ENCODE peak calls at places on chromosome 3, in seven cellular contexts. F, V, K, T, O, P and W are unnamed samples.

GRCh38 chr3:4797201-4797600 is 182.0 kb upstream of the BHLHE40 start:
- DNase-seq in K (no peak), P (no peak), O (no peak), V (no peak), F (no peak), T (no peak), W (no peak)

GRCh38 chr3:151895881-151896661 is 22.6 kb downstream of the SUCNR1 start:
- DNase-seq in P (no peak), K (no peak), V (no peak), T (no peak), F (no peak), O (no peak), W (no peak)

GRCh38 chr3:56061227-56061626 is 407.0 kb downstream of the ERC2 start:
- DNase-seq in T (no peak), O (no peak), V (no peak), F (no peak), P (no peak), K (no peak), W (no peak)

GRCh38 chr3:135261916-135262315 is 466.9 kb downstream of the EPHB1 start:
- DNase-seq in K (no peak), F (no peak), P (no peak), O (no peak), V (no peak), T (no peak), W (no peak)

GRCh38 chr3:111541391-111541790 is 606 bp upstream of the CD96 start:
- DNase-seq in F (no peak), O (no peak), V (no peak), P (no peak), T (no peak), K (no peak), W (no peak)

GRCh38 chr3:25582242-25582641 is 82.5 kb downstream of the TOP2B start:
- DNase-seq in F (no peak), V (no peak), O (peak; percentile 90), P (no peak), K (peak; percentile 92), T (no peak), W (peak; percentile 96)

GRCh38 chr3:131083190-131083863 is 56.6 kb downstream of the NEK11 start:
- DNase-seq in O (no peak), V (no peak), T (peak; percentile 96), P (peak; percentile 51), F (peak; percentile 73), K (no peak), W (no peak)

GRCh38 chr3:160437083-160437455 is 12.5 kb downstream of the TRIM59 start:
- DNase-seq in T (no peak), K (no peak), P (no peak), F (no peak), V (no peak), O (no peak), W (no peak)

GRCh38 chr3:52483577-52484495 is 11.3 kb upstream of the STAB1 start:
- DNase-seq in P (no peak), T (no peak), K (peak; percentile 47), F (no peak), O (no peak), V (no peak), W (peak; percentile 68)

GRCh38 chr3:60304103-60304502 is 947.1 kb downstream of the FHIT start:
- DNase-seq in P (no peak), K (no peak), F (no peak), T (no peak), O (no peak), V (no peak), W (peak; percentile 85)

GRCh38 chr3:162391301-162391700 is 894.7 kb downstream of the OTOL1 start:
- DNase-seq in K (peak; percentile 53), F (no peak), T (no peak), P (no peak), O (no peak), V (no peak), W (peak; percentile 69)

GRCh38 chr3:78993375-78993774 is 774.4 kb downstream of the ROBO1 start:
- DNase-seq in K (no peak), O (no peak), P (no peak), V (no peak), T (no peak), F (no peak), W (no peak)

GRCh38 chr3:190514163-190515153 is 573 bp downstream of the IL1RAP start:
- DNase-seq in O (peak; percentile 44), K (peak; percentile 38), F (peak; percentile 78), V (peak; percentile 63), T (no peak), P (no peak), W (peak; percentile 60)

GRCh38 chr3:87167634-87168456 is 59.3 kb upstream of the CHMP2B start:
- DNase-seq in P (peak; percentile 5), O (peak; percentile 44), K (peak; percentile 67), T (peak; percentile 36), F (no peak), V (peak; percentile 43), W (peak; percentile 20)

GRCh38 chr3:38364721-38365400 is 18.3 kb downstream of the XYLB start:
- DNase-seq in V (no peak), F (no peak), T (no peak), K (no peak), P (no peak), O (no peak), W (no peak)

GRCh38 chr3:54660599-54661210 is 267.2 kb downstream of the LRTM1 start:
- DNase-seq in T (no peak), V (no peak), P (no peak), F (no peak), O (no peak), K (peak; percentile 6), W (no peak)

GRCh38 chr3:184602406-184603155 is 41.0 kb downstream of the EPHB3 start:
- DNase-seq in F (no peak), V (no peak), O (no peak), K (no peak), T (no peak), P (no peak), W (no peak)

GRCh38 chr3:158791259-158791920 is 10.5 kb upstream of the MFSD1 start:
- DNase-seq in K (peak; percentile 67), F (no peak), V (peak; percentile 48), O (peak; percentile 54), P (peak; percentile 18), T (peak; percentile 85), W (peak; percentile 86)

GRCh38 chr3:78204977-78205376 is 1165.1 kb downstream of the ROBO2 start:
- DNase-seq in T (peak; percentile 12), O (no peak), K (peak; percentile 82), F (no peak), V (no peak), P (no peak), W (peak; percentile 67)

GRCh38 chr3:67640023-67640660 is 14.3 kb downstream of the SUCLG2 start:
- DNase-seq in F (no peak), V (no peak), T (no peak), P (no peak), K (peak; percentile 20), O (no peak), W (peak; percentile 67)

GRCh38 chr3:37580237-37580636 is 281.4 kb upstream of the CTDSPL start:
- DNase-seq in V (no peak), T (no peak), K (no peak), O (no peak), F (peak; percentile 80), P (no peak), W (no peak)

GRCh38 chr3:37255990-37256308 is 81.6 kb upstream of the LRRFIP2 start:
- DNase-seq in P (no peak), F (no peak), T (no peak), O (no peak), K (no peak), V (no peak), W (no peak)

GRCh38 chr3:183895296-183895695 is 10.6 kb upstream of the PARL start:
- DNase-seq in P (peak; percentile 14), O (peak; percentile 54), T (peak; percentile 68), F (no peak), V (peak; percentile 38), K (peak; percentile 29), W (peak; percentile 55)